ENCODE peak calls at places on chromosomes 16 and 17, in five cellular contexts. Y is tibial nerve, O is A549, X is lung, D is upper lobe of right lung. I is an unnamed sample.
A peak's percentile ranks its signal among the peaks of the same experiment; 100 is the strongest.

GRCh38 chr16:89093602-89094251 is at the start of gene ACSF3:
- DNase-seq in Y (peak; percentile 36), O (peak; percentile 68), X (peak; percentile 56), D (peak; percentile 86), I (no peak)

GRCh38 chr16:8660841-8661301 is 13.5 kb upstream of the ABAT start:
- DNase-seq in Y (peak; percentile 38), O (peak; percentile 47), X (peak; percentile 70), D (peak; percentile 75), I (peak; percentile 75)

GRCh38 chr16:3618782-3619166 is 7.4 kb upstream of the SLX4 start:
- DNase-seq in Y (no peak), O (no peak), X (no peak), D (no peak), I (no peak)

GRCh38 chr17:4035081-4035680 is 70.9 kb upstream of the ATP2A3 start:
- DNase-seq in Y (no peak), O (no peak), X (no peak), D (no peak), I (no peak)

GRCh38 chr16:55836158-55836611 is 3.3 kb upstream of the CES1 start:
- DNase-seq in Y (no peak), O (no peak), X (peak; percentile 42), D (no peak), I (no peak)

GRCh38 chr16:11094075-11094593 is 149.8 kb downstream of the CLEC16A start:
- DNase-seq in Y (no peak), O (no peak), X (peak; percentile 48), D (peak; percentile 63), I (no peak)

GRCh38 chr16:85458952-85459351 is 154.2 kb upstream of the GSE1 start:
- DNase-seq in Y (no peak), O (no peak), X (no peak), D (no peak), I (no peak)

GRCh38 chr16:9404811-9405210 is 313.4 kb downstream of the HAPSTR1 start:
- DNase-seq in Y (no peak), O (no peak), X (no peak), D (no peak), I (no peak)

GRCh38 chr17:57138030-57138911 is 53.2 kb downstream of the AKAP1 start:
- DNase-seq in Y (no peak), O (no peak), X (no peak), D (no peak), I (no peak)

GRCh38 chr16:13436641-13437423 is 483.1 kb upstream of the ERCC4 start:
- DNase-seq in Y (no peak), O (no peak), X (no peak), D (no peak), I (peak; percentile 3)

GRCh38 chr16:54568897-54569807 is 282.6 kb upstream of the IRX3 start:
- DNase-seq in Y (no peak), O (no peak), X (no peak), D (no peak), I (no peak)

GRCh38 chr16:65178151-65178550 is 56.3 kb upstream of the CDH11 start:
- DNase-seq in Y (no peak), O (no peak), X (no peak), D (no peak), I (no peak)

GRCh38 chr16:86946981-86947380 is 368.6 kb downstream of the FOXL1 start:
- DNase-seq in Y (no peak), O (no peak), X (no peak), D (peak; percentile 47), I (no peak)

GRCh38 chr17:42920922-42921321 is 20.3 kb downstream of the G6PC1 start:
- DNase-seq in Y (no peak), O (no peak), X (peak; percentile 36), D (no peak), I (no peak)

GRCh38 chr17:1475321-1475854 is 17.1 kb downstream of the MYO1C start:
- DNase-seq in Y (no peak), O (no peak), X (no peak), D (no peak), I (no peak)

GRCh38 chr16:31362476-31363405 is 7.8 kb downstream of the ITGAX start:
- DNase-seq in Y (no peak), O (no peak), X (no peak), D (no peak), I (no peak)

GRCh38 chr16:49236216-49236615 is 45.4 kb downstream of the CBLN1 start:
- DNase-seq in Y (no peak), O (no peak), X (no peak), D (no peak), I (no peak)

GRCh38 chr17:70320642-70321345 is 151.5 kb downstream of the KCNJ2 start:
- DNase-seq in Y (no peak), O (no peak), X (peak; percentile 60), D (peak; percentile 66), I (no peak)

GRCh38 chr16:85413713-85414663 is 199.1 kb upstream of the GSE1 start:
- DNase-seq in Y (no peak), O (no peak), X (no peak), D (no peak), I (peak; percentile 0)

DNA sequence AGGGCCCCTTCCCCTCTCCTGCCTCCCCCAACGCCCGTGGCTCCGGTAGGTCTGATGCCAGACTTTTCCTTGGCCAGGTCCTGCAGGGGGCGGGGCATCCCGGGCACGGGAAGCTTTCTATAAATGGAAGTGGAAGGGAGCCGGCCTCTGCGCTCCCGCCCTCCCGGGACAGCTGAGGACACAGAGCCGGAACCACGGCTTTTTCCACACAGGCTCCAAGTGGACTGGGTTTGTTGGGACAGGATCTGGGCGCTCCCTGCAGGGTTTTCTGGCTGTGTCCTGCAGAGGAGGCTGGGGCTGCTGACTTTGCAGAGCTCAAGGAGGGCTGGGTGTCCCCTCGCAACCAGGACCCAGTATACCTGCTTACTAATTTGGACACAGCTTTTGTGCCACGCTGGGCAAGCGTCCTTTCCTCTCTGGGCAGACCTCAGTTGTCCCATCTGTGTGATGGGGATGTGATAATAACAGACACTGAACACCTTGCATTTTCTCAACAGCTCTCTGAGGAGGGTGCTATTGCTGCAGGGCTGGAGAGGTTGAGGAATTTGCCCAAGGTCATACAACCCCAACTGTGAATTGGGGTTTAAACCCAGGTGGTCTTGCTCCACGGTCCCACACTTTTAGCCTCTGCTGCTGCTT is 1.8 kb downstream of the TNS4 start:
- DNase-seq in Y (peak; percentile 76), O (peak; percentile 85), X (peak; percentile 84), D (peak; percentile 92), I (peak; percentile 68)
- H3K4me3 ChIP-seq in Y (no peak overlapping the region), O (peak overlapping the region; percentile 60), X (no peak overlapping the region), D (no peak overlapping the region), I (no peak overlapping the region)

GRCh38 chr17:16214190-16215001 is 938 bp downstream of the NCOR1 start:
- DNase-seq in Y (no peak), O (no peak), X (no peak), D (no peak), I (no peak)
- H3K4me1 ChIP-seq in Y (no peaks in the 10 kb centered on the region), O (peaks cover 36% of the 10 kb centered on the region), X (peaks cover 5% of the 10 kb centered on the region), D (peaks cover 42% of the 10 kb centered on the region), I (no peaks in the 10 kb centered on the region)

DNA sequence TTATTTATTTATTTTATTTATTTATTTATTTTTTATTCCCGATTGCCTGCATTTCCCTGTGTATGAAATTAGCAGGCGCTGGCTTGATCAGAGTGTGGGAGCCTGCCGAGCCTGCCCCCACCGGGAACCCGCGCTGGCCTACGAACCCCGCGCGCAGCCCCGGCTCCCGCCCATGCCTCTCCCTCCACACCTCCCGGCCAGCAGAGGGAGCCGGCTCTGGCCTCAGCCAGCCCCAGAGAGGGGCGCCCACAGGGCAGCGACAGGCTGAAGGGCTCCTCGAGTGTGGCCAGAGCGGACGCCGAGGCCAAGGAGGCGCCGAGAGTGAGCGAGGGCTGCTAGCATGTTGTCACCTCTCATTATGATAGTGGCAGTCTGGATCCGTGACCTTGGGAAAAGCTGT is 13.0 kb upstream of the RBL2 start:
- DNase-seq in Y (no peak), O (no peak), X (no peak), D (no peak), I (no peak)
- TF ChIP-seq CTCF in Y (no peak), O (no peak), X (no peak), D (no peak), I (no peak)

DNA sequence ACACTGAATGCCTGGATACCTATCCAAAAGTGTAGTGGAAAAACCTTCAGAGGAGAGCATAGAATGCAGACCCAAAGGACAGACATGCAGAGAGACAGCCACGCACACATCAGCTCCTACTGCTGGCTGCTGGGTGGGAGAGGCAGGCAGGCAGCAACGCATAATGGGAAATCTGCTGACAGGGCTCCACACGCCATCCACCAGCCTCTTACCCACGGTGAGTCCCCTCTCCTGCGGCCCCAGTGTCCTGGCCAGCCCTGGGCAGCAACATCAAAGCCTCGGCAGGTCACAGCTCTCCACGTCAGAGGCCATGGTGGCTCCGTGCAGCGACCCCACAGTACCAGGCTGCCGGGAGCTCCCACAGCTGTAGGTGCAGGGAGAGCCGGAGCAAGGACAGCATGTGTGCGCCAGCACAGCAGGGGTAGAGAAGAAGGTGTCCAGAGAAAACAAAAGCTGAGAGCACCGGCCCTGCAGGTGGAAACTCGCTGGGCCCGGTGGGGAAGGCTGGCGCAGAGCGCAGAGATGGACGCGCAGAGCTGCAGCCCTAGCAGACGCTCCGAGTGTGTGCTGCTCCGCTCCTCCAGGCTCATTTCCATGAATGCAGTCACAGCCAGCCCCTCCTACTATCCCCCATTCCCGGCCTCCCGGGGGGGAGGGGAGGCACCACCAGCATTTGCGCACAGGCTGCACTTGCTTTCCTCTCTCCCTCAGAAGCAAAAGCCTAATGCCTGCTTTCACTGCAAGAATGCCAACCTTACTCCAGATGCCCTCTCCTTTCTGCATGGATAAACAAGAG is 58.9 kb downstream of the CYTH1 start:
- DNase-seq in Y (no peak), O (no peak), X (no peak), D (no peak), I (no peak)
- H3K4me3 ChIP-seq in Y (peak overlapping the region; percentile 20), O (no peak overlapping the region), X (no peak overlapping the region), D (peak overlapping the region; percentile 26), I (no peak overlapping the region)

DNA sequence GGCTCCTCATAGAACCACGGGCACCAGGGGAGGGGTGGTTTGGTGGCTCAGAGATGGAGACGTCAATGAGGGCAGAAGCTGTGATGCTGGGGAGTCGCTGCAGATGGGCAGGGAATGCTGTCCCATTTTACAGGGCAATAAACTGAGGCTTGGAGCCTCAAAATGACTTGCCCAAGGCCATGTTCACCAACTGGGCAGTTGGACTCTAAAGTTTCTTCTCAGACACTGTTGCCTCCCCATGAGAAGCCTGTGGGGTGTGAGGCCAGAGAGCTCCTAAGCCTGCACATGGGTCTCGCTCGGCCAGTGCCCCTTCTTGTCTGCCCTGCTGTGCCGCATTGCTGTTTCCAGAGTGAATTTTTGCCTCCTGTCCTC is 38.6 kb downstream of the CPNE2 start:
- DNase-seq in Y (no peak), O (no peak), X (no peak), D (no peak), I (no peak)
- H3K4me1 ChIP-seq in Y (no peaks in the 10 kb centered on the region), O (no peaks in the 10 kb centered on the region), X (peaks cover 5% of the 10 kb centered on the region), D (peaks cover 2% of the 10 kb centered on the region), I (peaks cover 9% of the 10 kb centered on the region)

GRCh38 chr16:87950765-87951549 is at the start of gene BANP:
- DNase-seq in Y (peak; percentile 89), O (peak; percentile 98), X (peak; percentile 98), D (peak; percentile 99), I (peak; percentile 99)

GRCh38 chr16:87948119-87948545 is 3.1 kb upstream of the BANP start:
- DNase-seq in Y (no peak), O (no peak), X (no peak), D (no peak), I (no peak)

GRCh38 chr16:87948735-87949070 is 2.5 kb upstream of the BANP start:
- DNase-seq in Y (no peak), O (no peak), X (no peak), D (no peak), I (no peak)

GRCh38 chr16:87947356-87948118 is 3.7 kb upstream of the BANP start:
- DNase-seq in Y (no peak), O (no peak), X (no peak), D (no peak), I (no peak)

GRCh38 chr16:87949071-87949744 is 2.0 kb upstream of the BANP start:
- DNase-seq in Y (no peak), O (no peak), X (no peak), D (no peak), I (peak; percentile 88)
- TF ChIP-seq CTCF in Y (no peak), O (no peak), X (no peak), D (no peak), I (no peak)

I was measured in Caco-2.